ENCODE peak calls at places on chromosomes 6 and 20, in eight cellular contexts. J, B, T, N, P, I, Y and L are unnamed samples.

GRCh38 chr20:4369798-4370124 is 351.9 kb upstream of the PRND start:
- DNase-seq in J (no peak), B (no peak), T (no peak), N (no peak), P (peak), I (no peak), Y (no peak), L (no peak)

GRCh38 chr6:167013946-167014345 is 14.7 kb downstream of the CEP43 start:
- DNase-seq in J (no peak), B (no peak), T (no peak), N (no peak), P (no peak), I (no peak), Y (no peak), L (no peak)

GRCh38 chr6:68639826-68640505 is 4.9 kb downstream of the ADGRB3 start:
- DNase-seq in J (no peak), B (no peak), T (no peak), N (no peak), P (no peak), I (no peak), Y (no peak), L (no peak)

GRCh38 chr6:43428874-43429273 is 1.5 kb downstream of the ABCC10 start:
- DNase-seq in J (no peak), B (peak), T (no peak), N (no peak), P (no peak), I (no peak), Y (no peak), L (no peak)

GRCh38 chr6:137870744-137871247 is 3.7 kb downstream of the TNFAIP3 start:
- DNase-seq in J (no peak), B (peak), T (no peak), N (no peak), P (peak), I (no peak), Y (no peak), L (peak)

GRCh38 chr6:5746392-5747140 is 260.2 kb downstream of the NRN1 start:
- DNase-seq in J (no peak), B (no peak), T (no peak), N (no peak), P (no peak), I (no peak), Y (peak), L (no peak)

GRCh38 chr6:112464901-112465661 is 118.0 kb downstream of the RFPL4B start:
- DNase-seq in J (no peak), B (peak), T (no peak), N (no peak), P (no peak), I (no peak), Y (no peak), L (no peak)

GRCh38 chr6:35948725-35949124 is 27.8 kb upstream of the SRPK1 start:
- DNase-seq in J (no peak), B (peak), T (no peak), N (peak), P (no peak), I (no peak), Y (no peak), L (no peak)

GRCh38 chr6:53603381-53604121 is 58.6 kb upstream of the GCLC start:
- DNase-seq in J (no peak), B (peak), T (no peak), N (peak), P (no peak), I (no peak), Y (peak), L (no peak)

GRCh38 chr20:49575551-49576060 is 7.7 kb upstream of the PTGIS start:
- DNase-seq in J (no peak), B (peak), T (no peak), N (no peak), P (no peak), I (no peak), Y (peak), L (no peak)

GRCh38 chr20:25452333-25452732 is 44.9 kb downstream of the GINS1 start:
- DNase-seq in J (no peak), B (no peak), T (no peak), N (no peak), P (no peak), I (no peak), Y (no peak), L (no peak)

GRCh38 chr6:78615430-78615904 is 251.9 kb upstream of the IRAK1BP1 start:
- DNase-seq in J (no peak), B (no peak), T (no peak), N (peak), P (no peak), I (no peak), Y (no peak), L (no peak)

GRCh38 chr6:998551-998950 is 305.6 kb upstream of the EXOC2 start:
- DNase-seq in J (no peak), B (no peak), T (no peak), N (no peak), P (no peak), I (no peak), Y (no peak), L (no peak)
- TF ChIP-seq CTCF in J (no peak), B (no peak), T (no peak), N (no peak), P (no peak), I (no peak), Y (no peak), L (no peak)

GRCh38 chr20:40536866-40537265 is 152.2 kb downstream of the MAFB start:
- DNase-seq in J (no peak), B (peak), T (no peak), N (no peak), P (no peak), I (no peak), Y (peak), L (no peak)

GRCh38 chr20:40535816-40536215 is 153.2 kb downstream of the MAFB start:
- DNase-seq in J (no peak), B (no peak), T (no peak), N (no peak), P (no peak), I (no peak), Y (no peak), L (no peak)

DNA sequence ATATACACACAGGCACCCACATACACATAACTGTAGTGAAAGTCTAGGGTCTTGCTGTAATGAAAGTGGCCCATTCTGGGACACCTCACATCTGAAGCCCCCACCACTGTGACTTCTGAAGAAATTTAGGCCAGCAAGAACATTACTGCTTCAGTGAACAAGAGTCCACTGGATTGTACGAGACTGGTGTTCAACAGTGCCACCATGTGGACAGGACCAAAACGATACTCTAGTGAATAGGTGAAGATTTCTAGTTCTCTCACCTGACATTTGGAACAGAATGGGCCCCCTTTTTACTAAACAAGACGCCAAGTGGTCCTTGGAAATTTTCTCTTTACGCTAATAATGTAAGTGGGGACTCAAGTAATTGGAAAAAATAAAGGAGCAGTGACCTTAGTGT is 156.9 kb downstream of the MAFB start:
- DNase-seq in J (no peak), B (peak), T (no peak), N (no peak), P (no peak), I (no peak), Y (no peak), L (no peak)
- TF ChIP-seq CTCF in J (peak), B (peak), T (peak), N (peak), P (no peak), I (no peak), Y (peak), L (no peak)

DNA sequence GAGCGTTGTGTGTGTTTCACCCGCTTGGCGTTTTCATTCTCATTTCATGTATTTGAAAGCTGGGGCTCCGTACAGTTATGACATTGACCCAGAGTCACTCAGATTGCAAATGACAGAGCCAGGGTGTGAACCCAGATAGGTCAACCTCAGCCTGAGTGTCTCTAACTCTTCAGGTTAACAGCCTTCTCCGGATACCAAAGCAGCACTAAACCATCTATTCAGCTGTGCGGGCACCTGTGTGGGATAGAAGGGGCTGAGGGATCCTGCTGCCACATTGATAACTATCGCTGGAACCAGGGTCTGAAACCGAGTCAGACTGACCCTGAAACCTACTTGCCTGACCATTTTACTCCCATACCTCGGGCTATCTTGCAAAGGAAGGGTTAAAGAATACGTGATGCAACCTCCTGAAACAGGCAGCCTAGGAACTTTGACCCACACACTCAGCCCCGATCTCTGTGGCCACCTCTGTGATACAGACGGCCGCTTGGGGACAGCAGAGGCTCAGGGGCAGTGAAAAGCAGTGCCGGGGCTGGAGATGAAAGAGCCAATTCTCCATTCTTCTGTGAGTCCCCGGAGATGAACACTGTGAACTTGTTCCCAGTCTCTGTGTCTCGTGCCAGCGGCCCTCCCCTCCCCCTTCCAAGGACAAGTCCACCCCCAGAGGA is 233.5 kb upstream of the QKI start:
- DNase-seq in J (peak), B (peak), T (peak), N (peak), P (no peak), I (peak), Y (peak), L (peak)
- TF ChIP-seq CTCF in J (peak), B (peak), T (peak), N (peak), P (no peak), I (peak), Y (peak), L (no peak)

GRCh38 chr20:20407891-20408805 is 40.2 kb downstream of the INSM1 start:
- DNase-seq in J (no peak), B (no peak), T (no peak), N (no peak), P (no peak), I (no peak), Y (peak), L (no peak)
- TF ChIP-seq CTCF in J (peak), B (no peak), T (peak), N (peak), P (no peak), I (peak), Y (peak), L (no peak)